ENCODE peak calls at places on chromosomes 1 and 21, in eight cellular contexts. C, V, X, E, I, U, D and J are unnamed samples.

GRCh38 chr1:218299416-218299815 is 14.3 kb downstream of the RRP15 start:
- DNase-seq in C (no peak), U (peak), V (no peak), I (no peak), D (no peak), X (no peak), E (peak), J (no peak)

GRCh38 chr1:156118175-156118868 is 3.8 kb downstream of the LMNA start:
- DNase-seq in U (peak), E (peak), D (no peak), V (no peak), C (no peak), X (no peak), I (no peak), J (no peak)

GRCh38 chr1:152817309-152817708 is 5.5 kb downstream of the LCE1B start:
- DNase-seq in E (no peak), D (no peak), C (no peak), U (peak), I (no peak), V (no peak), X (no peak), J (no peak)

GRCh38 chr1:174534789-174535188 is 87.0 kb downstream of the GPR52 start:
- DNase-seq in I (no peak), D (no peak), X (no peak), E (no peak), V (no peak), C (no peak), U (peak), J (no peak)

GRCh38 chr21:31987696-31988095 is 114.9 kb downstream of the HUNK start:
- DNase-seq in V (no peak), U (no peak), D (no peak), E (no peak), C (peak), X (no peak), I (no peak), J (no peak)

GRCh38 chr1:232221790-232222499 is 408.0 kb downstream of the SIPA1L2 start:
- DNase-seq in E (peak), V (no peak), C (no peak), U (peak), X (no peak), D (no peak), I (no peak), J (no peak)

GRCh38 chr1:68449901-68450300 is at the start of gene RPE65:
- DNase-seq in I (no peak), D (no peak), E (no peak), V (no peak), X (no peak), C (no peak), U (no peak), J (no peak)

GRCh38 chr1:192243721-192244120 is 73.1 kb upstream of the RGS21 start:
- DNase-seq in U (peak), I (no peak), X (no peak), C (no peak), V (no peak), D (no peak), E (no peak), J (no peak)

GRCh38 chr1:41813755-41814694 is 104.7 kb downstream of the HIVEP3 start:
- DNase-seq in D (no peak), C (no peak), U (no peak), E (no peak), V (no peak), I (no peak), X (no peak), J (no peak)

GRCh38 chr1:116947090-116947489 is 37.4 kb downstream of the PTGFRN start:
- DNase-seq in D (no peak), C (no peak), E (no peak), I (no peak), V (no peak), X (no peak), U (no peak), J (no peak)

GRCh38 chr1:180974236-180974635 is 48.4 kb downstream of the STX6 start:
- DNase-seq in C (no peak), D (no peak), X (no peak), E (peak), U (no peak), I (no peak), V (no peak), J (no peak)

GRCh38 chr1:54277451-54278355 is 77.7 kb downstream of the MRPL37 start:
- DNase-seq in I (no peak), X (no peak), C (no peak), E (peak), D (no peak), V (no peak), U (no peak), J (peak)

GRCh38 chr1:183723571-183723970 is 70.5 kb upstream of the APOBEC4 start:
- DNase-seq in I (no peak), U (no peak), D (no peak), C (no peak), X (no peak), V (no peak), E (peak), J (no peak)

GRCh38 chr1:71393301-71393700 is 312.5 kb upstream of the ZRANB2 start:
- DNase-seq in D (no peak), X (no peak), E (no peak), V (no peak), C (no peak), U (no peak), I (no peak), J (no peak)

GRCh38 chr1:30194741-30195423 is 528.5 kb downstream of the MATN1 start:
- DNase-seq in E (no peak), D (no peak), V (no peak), C (peak), X (no peak), I (no peak), U (no peak), J (no peak)

GRCh38 chr1:73635021-73635420 is 563.0 kb downstream of the LRRIQ3 start:
- DNase-seq in U (peak), C (no peak), V (no peak), D (no peak), I (no peak), X (no peak), E (no peak), J (no peak)

GRCh38 chr1:31786366-31787060 is 22.4 kb upstream of the ADGRB2 start:
- DNase-seq in D (no peak), U (no peak), I (no peak), V (no peak), X (no peak), E (no peak), C (no peak), J (no peak)

GRCh38 chr1:37919277-37919676 is 27.6 kb downstream of the INPP5B start:
- DNase-seq in E (peak), C (no peak), X (no peak), D (no peak), V (no peak), U (peak), I (peak), J (no peak)

GRCh38 chr1:89635825-89636815 is 3.2 kb downstream of the LRRC8C start:
- DNase-seq in X (no peak), U (peak), D (no peak), I (no peak), E (peak), V (no peak), C (no peak), J (no peak)

GRCh38 chr21:14382486-14382834 is 486 bp downstream of the HSPA13 start:
- DNase-seq in U (peak), C (no peak), D (no peak), X (no peak), I (no peak), V (no peak), E (peak), J (no peak)

GRCh38 chr1:9651565-9652378 is at the start of gene PIK3CD:
- DNase-seq in X (no peak), I (peak), C (no peak), E (peak), D (peak), U (peak), V (peak), J (no peak)

GRCh38 chr1:205214756-205215155 is 3.3 kb upstream of the DSTYK start:
- DNase-seq in E (peak), D (no peak), U (no peak), X (no peak), I (no peak), C (no peak), V (no peak), J (no peak)

GRCh38 chr1:53572061-53572801 is 113.0 kb downstream of the DMRTB1 start:
- DNase-seq in C (peak), D (no peak), U (peak), I (no peak), X (no peak), V (no peak), E (peak), J (no peak)

GRCh38 chr1:206892351-206892984 is 4.8 kb upstream of the IL24 start:
- DNase-seq in D (no peak), C (no peak), V (no peak), I (no peak), U (peak), E (peak), X (no peak), J (no peak)

GRCh38 chr1:115188680-115189395 is 99.5 kb upstream of the TSPAN2 start:
- DNase-seq in C (no peak), E (no peak), D (no peak), U (no peak), I (no peak), V (no peak), X (no peak), J (no peak)

GRCh38 chr1:162530985-162531319 is 30.6 kb upstream of the UAP1 start:
- DNase-seq in V (no peak), D (no peak), X (no peak), E (no peak), I (no peak), U (no peak), C (no peak), J (no peak)

GRCh38 chr21:38386967-38387366 is 111.3 kb downstream of the ERG start:
- DNase-seq in I (no peak), D (no peak), E (no peak), V (no peak), C (no peak), U (peak), X (no peak), J (no peak)

GRCh38 chr1:156407344-156407743 is 38.3 kb downstream of the RHBG start:
- DNase-seq in U (no peak), I (no peak), X (no peak), C (no peak), V (no peak), E (no peak), D (no peak), J (no peak)

GRCh38 chr1:19250629-19251304 is 557 bp downstream of the EMC1 start:
- DNase-seq in U (peak), C (no peak), V (no peak), E (no peak), I (no peak), D (no peak), X (no peak), J (no peak)

GRCh38 chr1:208238710-208239517 is 5.3 kb downstream of the PLXNA2 start:
- DNase-seq in V (peak), E (peak), C (peak), X (no peak), D (no peak), I (no peak), U (peak), J (no peak)

GRCh38 chr1:167105150-167105840 is 11.4 kb downstream of the STYXL2 start:
- DNase-seq in E (no peak), C (no peak), I (no peak), V (no peak), D (no peak), X (no peak), U (no peak), J (no peak)

GRCh38 chr1:84089470-84090261 is 54.4 kb upstream of the PRKACB start:
- DNase-seq in I (no peak), X (no peak), V (no peak), D (no peak), E (no peak), C (no peak), U (peak), J (no peak)

GRCh38 chr1:39282537-39283216 is 78.2 kb downstream of the MACF1 start:
- DNase-seq in X (no peak), E (peak), C (no peak), V (no peak), I (no peak), U (no peak), D (no peak), J (no peak)

GRCh38 chr1:35923841-35924240 is 7.1 kb upstream of the AGO3 start:
- DNase-seq in C (no peak), E (peak), X (no peak), D (no peak), U (no peak), V (no peak), I (no peak), J (no peak)

GRCh38 chr1:168687796-168688195 is 41.2 kb downstream of the DPT start:
- DNase-seq in D (no peak), V (no peak), X (no peak), C (no peak), E (no peak), I (no peak), U (peak), J (no peak)
- TF ChIP-seq CTCF in D (no peak), V (no peak), X (no peak), C (no peak), E (no peak), I (no peak), U (peak), J (no peak)

GRCh38 chr1:46131093-46131492 is 1.3 kb downstream of the PIK3R3 start:
- DNase-seq in U (peak), I (no peak), X (no peak), D (no peak), E (no peak), V (no peak), C (no peak), J (no peak)

GRCh38 chr1:46131727-46132528 is 501 bp downstream of the PIK3R3 start:
- DNase-seq in X (no peak), E (peak), C (no peak), D (peak), I (peak), V (no peak), U (peak), J (no peak)

GRCh38 chr1:46128336-46128735 is 4.1 kb downstream of the PIK3R3 start:
- DNase-seq in X (no peak), I (no peak), U (peak), C (no peak), D (no peak), V (no peak), E (peak), J (no peak)

GRCh38 chr1:46132529-46133180 is at the start of gene PIK3R3:
- DNase-seq in D (peak), E (peak), U (peak), V (peak), C (peak), X (peak), I (peak), J (peak)

DNA sequence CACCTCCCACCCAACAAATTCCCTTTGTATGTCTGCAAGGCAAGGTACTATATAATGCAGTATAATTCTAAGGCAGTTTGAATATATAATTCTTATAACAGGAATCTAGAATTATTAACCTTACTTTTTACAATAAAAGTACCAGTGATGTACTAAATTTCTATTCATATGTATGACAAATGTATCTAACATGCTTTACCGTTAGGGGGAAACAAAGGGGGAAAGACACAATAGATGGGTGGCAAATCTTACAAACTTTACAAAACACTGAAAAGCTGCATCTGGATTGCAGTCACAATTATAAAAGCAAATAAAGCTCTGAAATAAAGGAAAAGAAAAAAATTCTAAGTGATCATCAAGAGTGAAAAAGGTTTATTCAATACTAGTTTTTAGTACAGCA is 2.3 kb downstream of the PIK3R3 start:
- DNase-seq in X (no peak), D (no peak), C (no peak), V (no peak), U (no peak), E (no peak), I (no peak), J (no peak)
- TF ChIP-seq CTCF in X (no peak), D (no peak), C (no peak), V (no peak), U (no peak), E (no peak), I (no peak), J (no peak)

GRCh38 chr1:229254910-229255541 is 15.9 kb upstream of the RAB4A start:
- DNase-seq in X (no peak), E (peak), V (no peak), I (peak), C (no peak), D (no peak), U (peak), J (no peak)
- TF ChIP-seq CTCF in X (peak), E (peak), V (no peak), I (no peak), C (no peak), D (no peak), U (peak), J (peak)

GRCh38 chr1:143611159-143611558 is 360.6 kb downstream of the FAM72C start:
- DNase-seq in D (no peak), I (no peak), C (no peak), X (no peak), V (no peak), U (no peak), E (peak), J (no peak)
- TF ChIP-seq CTCF in D (no peak), I (no peak), C (no peak), X (no peak), V (no peak), U (no peak), E (peak), J (no peak)

GRCh38 chr1:176800978-176801552 is 338.1 kb downstream of the PAPPA2 start:
- DNase-seq in I (no peak), C (no peak), U (no peak), V (no peak), X (no peak), E (no peak), D (no peak), J (no peak)

GRCh38 chr1:176795929-176796328 is 333.0 kb downstream of the PAPPA2 start:
- DNase-seq in V (no peak), X (no peak), U (peak), C (no peak), D (no peak), I (no peak), E (no peak), J (no peak)

GRCh38 chr1:176799327-176799726 is 336.4 kb downstream of the PAPPA2 start:
- DNase-seq in U (no peak), I (no peak), D (no peak), X (no peak), C (no peak), E (no peak), V (no peak), J (no peak)

GRCh38 chr1:176794897-176795508 is 332.0 kb downstream of the PAPPA2 start:
- DNase-seq in V (no peak), C (no peak), E (no peak), I (no peak), X (no peak), D (no peak), U (no peak), J (no peak)

DNA sequence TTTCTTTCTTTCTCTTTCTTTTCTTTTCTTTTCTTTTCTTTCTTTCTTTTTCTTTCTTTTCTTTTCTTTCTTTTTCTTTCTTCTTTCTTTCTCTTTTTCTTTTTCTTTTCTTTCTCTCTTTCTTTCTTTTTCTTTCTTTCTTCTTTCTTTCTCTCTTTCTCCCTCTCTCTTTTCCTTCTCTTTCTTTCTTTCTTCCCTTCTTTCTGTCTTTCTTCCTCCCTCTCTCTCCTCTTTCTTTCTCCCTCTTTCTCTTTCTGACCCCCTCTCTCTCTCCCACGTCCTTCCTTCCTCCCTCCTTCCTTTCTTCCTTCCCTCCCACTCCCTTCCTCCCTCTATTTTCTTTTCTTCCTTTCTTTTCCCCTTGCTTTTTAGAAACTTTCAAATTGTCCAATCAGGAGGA is 333.6 kb downstream of the PAPPA2 start:
- DNase-seq in D (no peak), X (no peak), V (no peak), C (no peak), E (no peak), U (no peak), I (no peak), J (no peak)
- TF ChIP-seq CTCF in D (peak), X (no peak), V (no peak), C (no peak), E (no peak), U (no peak), I (no peak), J (no peak)

DNA sequence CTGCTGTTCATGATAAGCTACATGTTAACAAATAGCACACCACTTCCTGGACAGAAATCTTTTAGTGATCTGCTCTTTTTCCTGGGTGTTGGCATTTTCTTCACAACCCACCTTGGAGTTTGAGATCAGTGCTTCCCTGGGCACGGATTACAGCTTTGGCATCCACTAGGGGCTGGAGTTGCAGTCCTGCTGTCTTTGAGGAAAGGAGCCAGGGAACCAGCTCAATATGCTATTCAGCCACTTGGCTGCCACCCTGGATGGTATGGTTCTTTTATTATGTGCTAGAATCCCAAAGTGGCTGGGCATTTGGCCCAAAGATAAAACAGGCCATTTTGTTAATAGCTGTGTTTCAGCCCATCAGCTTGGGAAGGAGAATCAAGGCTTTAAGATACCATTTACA is 55.7 kb upstream of the ADAR start:
- DNase-seq in I (no peak), C (no peak), D (no peak), U (no peak), X (no peak), V (no peak), E (no peak), J (no peak)
- TF ChIP-seq CTCF in I (no peak), C (no peak), D (no peak), U (no peak), X (no peak), V (no peak), E (no peak), J (no peak)

DNA sequence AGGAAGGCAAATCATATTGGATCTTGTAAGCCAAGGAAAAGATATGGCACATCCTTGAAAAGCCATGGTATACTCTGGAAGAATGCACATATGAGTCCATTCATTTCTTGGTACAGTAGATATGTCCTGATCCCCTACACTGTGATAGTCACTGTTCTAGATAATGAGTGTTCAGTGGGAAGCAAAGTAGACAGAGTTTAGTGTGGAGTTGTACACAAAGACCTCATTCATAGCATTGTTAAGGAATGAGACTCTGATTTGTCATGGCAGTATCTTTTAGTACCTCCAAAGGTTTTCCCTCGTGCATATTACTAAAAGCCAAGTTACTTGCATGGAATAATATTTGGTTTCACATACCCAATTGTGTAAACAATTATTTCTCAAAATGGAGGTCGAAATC is 204.7 kb downstream of the NFIA start:
- DNase-seq in U (peak), D (no peak), E (no peak), X (no peak), I (no peak), V (no peak), C (no peak), J (no peak)
- TF ChIP-seq CTCF in U (no peak), D (no peak), E (no peak), X (no peak), I (no peak), V (no peak), C (no peak), J (no peak)

GRCh38 chr1:179601093-179601492 is 9.5 kb downstream of the TDRD5 start:
- DNase-seq in V (no peak), C (no peak), I (no peak), D (no peak), E (no peak), X (no peak), U (no peak), J (no peak)

GRCh38 chr1:179598631-179599030 is 7.0 kb downstream of the TDRD5 start:
- DNase-seq in V (peak), C (no peak), D (no peak), X (no peak), E (no peak), U (no peak), I (no peak), J (no peak)

GRCh38 chr1:179599623-179600249 is 8.1 kb downstream of the TDRD5 start:
- DNase-seq in D (no peak), E (peak), I (no peak), C (no peak), U (peak), V (no peak), X (no peak), J (no peak)
- TF ChIP-seq CTCF in D (no peak), E (peak), I (no peak), C (peak), U (peak), V (peak), X (peak), J (no peak)